ENCODE peak calls at places on chromosome 3, in eight cellular contexts. U, M, B, J, Z, I, F and N are unnamed samples.

GRCh38 chr3:29280675-29281264 is at the start of gene RBMS3:
- DNase-seq in U (no peak), M (peak; percentile 67), B (peak; percentile 85), J (peak; percentile 90), Z (peak; percentile 90), I (peak; percentile 83), F (no peak), N (peak; percentile 61)

GRCh38 chr3:188294823-188295487 is 141.0 kb downstream of the LPP start:
- DNase-seq in U (no peak), M (no peak), B (no peak), J (no peak), Z (no peak), I (no peak), F (peak; percentile 99), N (no peak)

GRCh38 chr3:172249039-172249438 is 199.2 kb downstream of the GHSR start:
- DNase-seq in U (no peak), M (no peak), B (no peak), J (no peak), Z (no peak), I (no peak), F (no peak), N (no peak)

GRCh38 chr3:132421832-132422231 is 4.5 kb downstream of the DNAJC13 start:
- DNase-seq in U (no peak), M (no peak), B (no peak), J (no peak), Z (no peak), I (no peak), F (no peak), N (no peak)

GRCh38 chr3:148847351-148847750 is 17.7 kb upstream of the CPA3 start:
- DNase-seq in U (no peak), M (no peak), B (no peak), J (no peak), Z (no peak), I (no peak), F (no peak), N (no peak)

GRCh38 chr3:177611781-177612389 is 414.6 kb upstream of the TBL1XR1 start:
- DNase-seq in U (no peak), M (no peak), B (no peak), J (no peak), Z (no peak), I (no peak), F (no peak), N (no peak)

GRCh38 chr3:186298876-186299275 is 63.2 kb downstream of the DGKG start:
- DNase-seq in U (no peak), M (no peak), B (no peak), J (no peak), Z (no peak), I (no peak), F (no peak), N (no peak)

GRCh38 chr3:43792904-43793303 is 102.2 kb downstream of the ABHD5 start:
- DNase-seq in U (no peak), M (no peak), B (no peak), J (no peak), Z (no peak), I (no peak), F (no peak), N (no peak)

GRCh38 chr3:100400424-100400781 is 486 bp downstream of the TOMM70 start:
- DNase-seq in U (peak; percentile 36), M (peak; percentile 24), B (no peak), J (no peak), Z (no peak), I (no peak), F (no peak), N (peak; percentile 56)

GRCh38 chr3:185308126-185308754 is 54.4 kb upstream of the EHHADH start:
- DNase-seq in U (peak; percentile 48), M (peak; percentile 88), B (no peak), J (no peak), Z (no peak), I (peak; percentile 79), F (peak; percentile 69), N (peak; percentile 55)

GRCh38 chr3:44252332-44252731 is 10.6 kb downstream of the TOPAZ1 start:
- DNase-seq in U (no peak), M (no peak), B (no peak), J (no peak), Z (no peak), I (no peak), F (no peak), N (no peak)

GRCh38 chr3:50503504-50503903 is at the start of gene CACNA2D2:
- DNase-seq in U (peak; percentile 74), M (peak; percentile 64), B (peak; percentile 61), J (peak; percentile 81), Z (peak; percentile 73), I (peak; percentile 92), F (no peak), N (no peak)

GRCh38 chr3:114242947-114243346 is 5.6 kb upstream of the ZNF80 start:
- DNase-seq in U (no peak), M (no peak), B (no peak), J (no peak), Z (no peak), I (no peak), F (no peak), N (no peak)

GRCh38 chr3:184185461-184186183 is 377 bp upstream of the ABCF3 start:
- DNase-seq in U (peak; percentile 99), M (peak; percentile 99), B (peak; percentile 99), J (peak; percentile 100), Z (peak; percentile 99), I (peak; percentile 100), F (peak; percentile 97), N (peak; percentile 99)

GRCh38 chr3:133169669-133170068 is 131.5 kb downstream of the TMEM108 start:
- DNase-seq in U (no peak), M (no peak), B (no peak), J (no peak), Z (no peak), I (peak; percentile 59), F (no peak), N (no peak)

GRCh38 chr3:14548321-14548729 is 8.2 kb upstream of the GRIP2 start:
- DNase-seq in U (peak; percentile 25), M (peak; percentile 77), B (peak; percentile 75), J (peak; percentile 80), Z (peak; percentile 82), I (peak; percentile 88), F (no peak), N (peak; percentile 61)

GRCh38 chr3:188617270-188617669 is 463.3 kb downstream of the LPP start:
- DNase-seq in U (no peak), M (no peak), B (no peak), J (no peak), Z (no peak), I (no peak), F (no peak), N (no peak)

GRCh38 chr3:42868841-42869240 is 6.8 kb downstream of the CYP8B1 start:
- DNase-seq in U (no peak), M (no peak), B (no peak), J (no peak), Z (no peak), I (no peak), F (no peak), N (no peak)

GRCh38 chr3:20569310-20569709 is 383.3 kb upstream of the SGO1 start:
- DNase-seq in U (no peak), M (no peak), B (no peak), J (no peak), Z (no peak), I (no peak), F (no peak), N (no peak)

GRCh38 chr3:12416731-12417130 is 67.5 kb upstream of the TSEN2 start:
- DNase-seq in U (no peak), M (no peak), B (no peak), J (no peak), Z (no peak), I (no peak), F (no peak), N (no peak)

GRCh38 chr3:45994661-45995369 is 809 bp downstream of the FYCO1 start:
- DNase-seq in U (peak; percentile 49), M (peak; percentile 47), B (no peak), J (no peak), Z (no peak), I (peak; percentile 55), F (no peak), N (peak; percentile 38)

GRCh38 chr3:13495921-13496723 is 16.0 kb downstream of the HDAC11 start:
- DNase-seq in U (peak; percentile 68), M (peak; percentile 81), B (peak; percentile 76), J (peak; percentile 80), Z (peak; percentile 51), I (peak; percentile 91), F (peak; percentile 56), N (peak; percentile 76)

GRCh38 chr3:127722928-127723603 is 50.3 kb downstream of the ABTB1 start:
- DNase-seq in U (no peak), M (no peak), B (no peak), J (no peak), Z (no peak), I (peak; percentile 57), F (no peak), N (no peak)
- TF ChIP-seq CTCF in U (no peak), M (no peak), B (no peak), J (no peak), Z (no peak), I (no peak), F (no peak), N (no peak)

DNA sequence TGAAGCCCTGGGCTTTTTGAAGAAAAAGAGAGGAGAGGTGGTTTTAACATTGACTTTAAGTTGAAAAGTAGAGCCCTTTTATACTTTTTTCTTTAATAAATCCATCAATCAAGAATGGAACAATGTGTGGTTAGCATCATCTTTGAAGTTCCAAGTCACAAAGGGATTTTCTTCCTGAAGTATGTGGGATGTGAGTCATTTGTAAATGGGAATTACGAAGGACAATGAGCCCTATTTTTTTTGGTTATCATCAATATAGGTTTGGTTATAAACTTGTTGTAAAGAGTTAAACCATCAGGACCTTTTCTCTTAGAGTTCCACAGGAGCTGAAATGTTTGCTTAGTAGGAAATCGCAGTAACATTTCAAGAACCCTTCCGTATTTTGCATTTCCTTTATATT is 38.3 kb downstream of the PIK3CA start:
- DNase-seq in U (no peak), M (no peak), B (no peak), J (no peak), Z (no peak), I (no peak), F (no peak), N (no peak)
- H3K4me1 ChIP-seq in U (peaks cover 6% of the 10 kb centered on the region), M (peaks cover 6% of the 10 kb centered on the region), B (peaks cover 50% of the 10 kb centered on the region), J (peaks cover 70% of the 10 kb centered on the region), Z (peaks cover 5% of the 10 kb centered on the region), I (no peaks in the 10 kb centered on the region), F (peaks cover under 1% of the 10 kb centered on the region), N (no peaks in the 10 kb centered on the region)

GRCh38 chr3:5799421-5799820 is 611.9 kb downstream of the EDEM1 start:
- DNase-seq in U (no peak), M (no peak), B (no peak), J (no peak), Z (no peak), I (no peak), F (no peak), N (no peak)
- TF ChIP-seq CTCF in U (no peak), M (no peak), B (no peak), J (no peak), Z (no peak), I (no peak), F (peak; percentile 44), N (peak; percentile 28)

DNA sequence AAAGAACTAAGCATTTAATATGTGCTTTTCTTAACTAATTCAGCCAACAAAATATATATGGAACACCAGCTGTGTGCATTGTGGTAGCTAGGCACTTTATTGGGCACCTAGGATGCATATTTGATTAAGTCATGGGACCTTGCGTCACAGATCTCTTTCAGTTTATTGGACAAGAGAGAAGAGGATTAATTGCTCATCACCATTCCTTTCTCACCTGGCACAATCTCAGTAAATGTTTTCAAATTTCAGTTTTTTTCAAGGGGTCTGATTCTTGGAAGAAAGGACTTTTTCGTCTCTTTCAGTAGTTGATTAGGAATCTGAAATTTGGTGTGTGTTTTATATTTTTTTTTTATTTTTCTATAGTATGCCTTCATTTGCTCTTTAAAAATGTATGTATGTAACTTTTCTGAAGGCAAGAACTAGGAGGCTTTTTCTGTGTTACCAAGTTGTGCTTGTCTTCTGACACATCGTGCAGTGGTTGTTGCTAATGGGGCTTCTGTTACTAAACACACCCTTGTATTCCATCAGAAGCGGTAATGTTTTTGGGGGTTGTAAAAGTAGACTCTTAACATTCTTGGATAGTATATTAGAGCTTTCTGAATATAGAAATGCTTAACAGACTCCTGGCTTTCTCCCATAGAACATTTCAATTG is 2.2 kb downstream of the TIPARP start:
- DNase-seq in U (no peak), M (no peak), B (no peak), J (no peak), Z (no peak), I (no peak), F (peak; percentile 65), N (peak; percentile 24)
- H3K4me1 ChIP-seq in U (peaks cover 48% of the 10 kb centered on the region), M (peaks cover 41% of the 10 kb centered on the region), B (peaks cover 56% of the 10 kb centered on the region), J (peaks cover 62% of the 10 kb centered on the region), Z (peaks cover 8% of the 10 kb centered on the region), I (peaks cover 6% of the 10 kb centered on the region), F (peaks cover 67% of the 10 kb centered on the region), N (peaks cover 62% of the 10 kb centered on the region)